ENCODE peak calls at places on chromosomes 11 and 22, in eight cellular contexts. H, L, Y, V, P, Q, I and G are unnamed samples.

GRCh38 chr11:67648140-67648795 is 2.3 kb downstream of the ACY3 start:
- DNase-seq in H (peak), L (peak), Y (peak), V (no peak), P (no peak), Q (peak), I (peak), G (no peak)

GRCh38 chr11:132504501-132505041 is 1027.7 kb downstream of the OPCML start:
- DNase-seq in H (no peak), L (no peak), Y (no peak), V (no peak), P (no peak), Q (no peak), I (no peak), G (no peak)

GRCh38 chr22:21594865-21595452 is 27.4 kb downstream of the UBE2L3 start:
- DNase-seq in H (no peak), L (no peak), Y (no peak), V (no peak), P (no peak), Q (no peak), I (no peak), G (no peak)

GRCh38 chr11:83671295-83671694 is 385.1 kb upstream of the CCDC90B start:
- DNase-seq in H (no peak), L (no peak), Y (no peak), V (peak), P (no peak), Q (peak), I (no peak), G (no peak)

GRCh38 chr11:1761110-1761856 is 2.4 kb downstream of the CTSD start:
- DNase-seq in H (peak), L (no peak), Y (no peak), V (no peak), P (no peak), Q (no peak), I (no peak), G (no peak)

GRCh38 chr11:45651841-45652745 is 13.3 kb downstream of the CHST1 start:
- DNase-seq in H (no peak), L (no peak), Y (no peak), V (no peak), P (no peak), Q (no peak), I (no peak), G (no peak)

GRCh38 chr11:24935059-24935458 is 438.2 kb downstream of the LUZP2 start:
- DNase-seq in H (no peak), L (no peak), Y (no peak), V (no peak), P (no peak), Q (no peak), I (no peak), G (no peak)

GRCh38 chr11:95577716-95578460 is 211.7 kb downstream of the FAM76B start:
- DNase-seq in H (no peak), L (no peak), Y (no peak), V (peak), P (no peak), Q (no peak), I (no peak), G (no peak)

GRCh38 chr11:44223261-44223660 is 86.7 kb downstream of the ALX4 start:
- DNase-seq in H (no peak), L (no peak), Y (no peak), V (peak), P (no peak), Q (no peak), I (no peak), G (no peak)

GRCh38 chr11:3614742-3615171 is 27.0 kb downstream of the ART5 start:
- DNase-seq in H (no peak), L (peak), Y (no peak), V (no peak), P (no peak), Q (no peak), I (peak), G (no peak)

GRCh38 chr11:94948070-94948617 is 25.2 kb downstream of the CWC15 start:
- DNase-seq in H (no peak), L (peak), Y (no peak), V (peak), P (no peak), Q (no peak), I (no peak), G (no peak)

GRCh38 chr22:23386822-23387580 is 193.1 kb downstream of the IGLL1 start:
- DNase-seq in H (no peak), L (no peak), Y (no peak), V (no peak), P (no peak), Q (no peak), I (no peak), G (no peak)

GRCh38 chr11:73151371-73151870 is 9.3 kb upstream of the FCHSD2 start:
- DNase-seq in H (no peak), L (no peak), Y (no peak), V (no peak), P (no peak), Q (no peak), I (no peak), G (no peak)

GRCh38 chr11:89452780-89453179 is 38.4 kb downstream of the NOX4 start:
- DNase-seq in H (no peak), L (no peak), Y (no peak), V (no peak), P (no peak), Q (no peak), I (no peak), G (no peak)

GRCh38 chr11:116687458-116688201 is 85.2 kb downstream of the BUD13 start:
- DNase-seq in H (no peak), L (no peak), Y (no peak), V (no peak), P (no peak), Q (no peak), I (no peak), G (no peak)

GRCh38 chr11:36471577-36471976 is 38.5 kb downstream of the TRAF6 start:
- DNase-seq in H (no peak), L (no peak), Y (no peak), V (no peak), P (no peak), Q (no peak), I (no peak), G (peak)